ENCODE peak calls at places on chromosome X, in five cellular contexts. One of them, this sample, is unnamed.

GRCh38 chrX:1400731-1401471 is 9.0 kb upstream of the SLC25A6 start:
- DNase-seq in mesenteric fat pad: no peak
- DNase-seq in COR-L47: no peak
- DNase-seq in NCI-H1417: no peak
- DNase-seq in omental fat pad: no peak
- DNase-seq in this sample: no peak

GRCh38 chrX:9433596-9433995 is 31.3 kb upstream of the TBL1X start:
- DNase-seq in mesenteric fat pad: no peak
- DNase-seq in COR-L47: no peak
- DNase-seq in NCI-H1417: no peak
- DNase-seq in omental fat pad: no peak
- DNase-seq in this sample: no peak

GRCh38 chrX:107562482-107562881 is 65.8 kb upstream of the PRPS1 start:
- DNase-seq in mesenteric fat pad: no peak
- DNase-seq in COR-L47: no peak
- DNase-seq in NCI-H1417: no peak
- DNase-seq in omental fat pad: no peak
- DNase-seq in this sample: no peak

GRCh38 chrX:115603534-115604074 is 42.6 kb downstream of the PLS3 start:
- DNase-seq in mesenteric fat pad: no peak
- DNase-seq in COR-L47: no peak
- DNase-seq in NCI-H1417: no peak
- DNase-seq in omental fat pad: no peak
- DNase-seq in this sample: no peak

GRCh38 chrX:75887833-75888232 is 102.8 kb upstream of the MAGEE2 start:
- DNase-seq in mesenteric fat pad: no peak
- DNase-seq in COR-L47: no peak
- DNase-seq in NCI-H1417: no peak
- DNase-seq in omental fat pad: no peak
- DNase-seq in this sample: no peak

GRCh38 chrX:38887222-38887621 is 86.0 kb downstream of the MID1IP1 start:
- DNase-seq in mesenteric fat pad: no peak
- DNase-seq in COR-L47: no peak
- DNase-seq in NCI-H1417: no peak
- DNase-seq in omental fat pad: no peak
- DNase-seq in this sample: no peak

GRCh38 chrX:129654652-129655546 is at the start of gene APLN:
- DNase-seq in mesenteric fat pad: peak
- DNase-seq in COR-L47: peak
- DNase-seq in NCI-H1417: peak
- DNase-seq in omental fat pad: peak
- DNase-seq in this sample: no peak

GRCh38 chrX:68387786-68388185 is 45.5 kb downstream of the OPHN1 start:
- DNase-seq in mesenteric fat pad: no peak
- DNase-seq in COR-L47: no peak
- DNase-seq in NCI-H1417: no peak
- DNase-seq in omental fat pad: no peak
- DNase-seq in this sample: no peak

GRCh38 chrX:155966876-155967275 is 30.6 kb upstream of the IL9R start:
- DNase-seq in mesenteric fat pad: no peak
- DNase-seq in COR-L47: peak
- DNase-seq in NCI-H1417: peak
- DNase-seq in omental fat pad: no peak
- DNase-seq in this sample: no peak

GRCh38 chrX:6985537-6985936 is 162.0 kb upstream of the STS start:
- DNase-seq in mesenteric fat pad: no peak
- DNase-seq in COR-L47: no peak
- DNase-seq in NCI-H1417: no peak
- DNase-seq in omental fat pad: no peak
- DNase-seq in this sample: no peak

GRCh38 chrX:39730671-39731389 is 366.9 kb downstream of the BCOR start:
- DNase-seq in mesenteric fat pad: peak
- DNase-seq in COR-L47: no peak
- DNase-seq in NCI-H1417: peak
- DNase-seq in omental fat pad: peak
- DNase-seq in this sample: no peak

GRCh38 chrX:70262952-70263567 is 3.1 kb upstream of the P2RY4 start:
- DNase-seq in mesenteric fat pad: no peak
- DNase-seq in COR-L47: peak
- DNase-seq in NCI-H1417: peak
- DNase-seq in omental fat pad: no peak
- DNase-seq in this sample: no peak

GRCh38 chrX:150773117-150773516 is 79.9 kb downstream of the MTMR1 start:
- DNase-seq in mesenteric fat pad: no peak
- DNase-seq in COR-L47: no peak
- DNase-seq in NCI-H1417: no peak
- DNase-seq in omental fat pad: no peak
- DNase-seq in this sample: no peak

GRCh38 chrX:72477787-72478186 is 94.9 kb downstream of the HDAC8 start:
- DNase-seq in mesenteric fat pad: no peak
- DNase-seq in COR-L47: no peak
- DNase-seq in NCI-H1417: no peak
- DNase-seq in omental fat pad: no peak
- DNase-seq in this sample: no peak

GRCh38 chrX:41265615-41266014 is 68.3 kb upstream of the DDX3X start:
- DNase-seq in mesenteric fat pad: no peak
- DNase-seq in COR-L47: no peak
- DNase-seq in NCI-H1417: no peak
- DNase-seq in omental fat pad: no peak
- DNase-seq in this sample: no peak

GRCh38 chrX:29138003-29138402 is 550.8 kb downstream of the IL1RAPL1 start:
- DNase-seq in mesenteric fat pad: no peak
- DNase-seq in COR-L47: no peak
- DNase-seq in NCI-H1417: no peak
- DNase-seq in omental fat pad: no peak
- DNase-seq in this sample: no peak

GRCh38 chrX:78456909-78457308 is 129.5 kb upstream of the CYSLTR1 start:
- DNase-seq in mesenteric fat pad: no peak
- DNase-seq in COR-L47: no peak
- DNase-seq in NCI-H1417: no peak
- DNase-seq in omental fat pad: no peak
- DNase-seq in this sample: no peak

GRCh38 chrX:74606799-74607198 is 7.6 kb downstream of the RLIM start:
- DNase-seq in mesenteric fat pad: no peak
- DNase-seq in COR-L47: no peak
- DNase-seq in NCI-H1417: no peak
- DNase-seq in omental fat pad: no peak
- DNase-seq in this sample: no peak

GRCh38 chrX:69189972-69190371 is 24.7 kb upstream of the PJA1 start:
- DNase-seq in mesenteric fat pad: no peak
- DNase-seq in COR-L47: no peak
- DNase-seq in NCI-H1417: no peak
- DNase-seq in omental fat pad: no peak
- DNase-seq in this sample: no peak

GRCh38 chrX:12956704-12957541 is 18.0 kb upstream of the TMSB4X start:
- DNase-seq in mesenteric fat pad: no peak
- DNase-seq in COR-L47: no peak
- DNase-seq in NCI-H1417: no peak
- DNase-seq in omental fat pad: no peak
- DNase-seq in this sample: no peak

GRCh38 chrX:134603806-134604700 is 54.2 kb downstream of the PLAC1 start:
- DNase-seq in mesenteric fat pad: no peak
- DNase-seq in COR-L47: no peak
- DNase-seq in NCI-H1417: no peak
- DNase-seq in omental fat pad: no peak
- DNase-seq in this sample: no peak

GRCh38 chrX:22481436-22481835 is 208.7 kb downstream of the CBLL2 start:
- DNase-seq in mesenteric fat pad: no peak
- DNase-seq in COR-L47: no peak
- DNase-seq in NCI-H1417: no peak
- DNase-seq in omental fat pad: no peak
- DNase-seq in this sample: no peak

GRCh38 chrX:134849390-134849789 is 141.4 kb upstream of the SMIM10 start:
- DNase-seq in mesenteric fat pad: no peak
- DNase-seq in COR-L47: no peak
- DNase-seq in NCI-H1417: no peak
- DNase-seq in omental fat pad: no peak
- DNase-seq in this sample: no peak

GRCh38 chrX:74529311-74529710 is 85.1 kb downstream of the RLIM start:
- DNase-seq in mesenteric fat pad: no peak
- DNase-seq in COR-L47: no peak
- DNase-seq in NCI-H1417: no peak
- DNase-seq in omental fat pad: no peak
- DNase-seq in this sample: no peak

GRCh38 chrX:130086414-130087207 is 23.7 kb downstream of the ELF4 start:
- DNase-seq in mesenteric fat pad: no peak
- DNase-seq in COR-L47: no peak
- DNase-seq in NCI-H1417: peak
- DNase-seq in omental fat pad: no peak
- DNase-seq in this sample: no peak

GRCh38 chrX:41394293-41394692 is 52.9 kb upstream of the NYX start:
- DNase-seq in mesenteric fat pad: no peak
- DNase-seq in COR-L47: no peak
- DNase-seq in NCI-H1417: no peak
- DNase-seq in omental fat pad: no peak
- DNase-seq in this sample: no peak

GRCh38 chrX:13398073-13398823 is 78.4 kb upstream of the ATXN3L start:
- DNase-seq in mesenteric fat pad: no peak
- DNase-seq in COR-L47: no peak
- DNase-seq in NCI-H1417: no peak
- DNase-seq in omental fat pad: no peak
- DNase-seq in this sample: no peak

GRCh38 chrX:105331244-105331643 is 110.8 kb upstream of the TEX13A start:
- DNase-seq in mesenteric fat pad: no peak
- DNase-seq in COR-L47: no peak
- DNase-seq in NCI-H1417: no peak
- DNase-seq in omental fat pad: no peak
- DNase-seq in this sample: no peak

GRCh38 chrX:12974217-12974796 is 603 bp upstream of the TMSB4X start:
- DNase-seq in mesenteric fat pad: no peak
- DNase-seq in COR-L47: no peak
- DNase-seq in NCI-H1417: peak
- DNase-seq in omental fat pad: peak
- DNase-seq in this sample: peak

GRCh38 chrX:68685722-68686683 is 38.5 kb downstream of the STARD8 start:
- DNase-seq in mesenteric fat pad: no peak
- DNase-seq in COR-L47: no peak
- DNase-seq in NCI-H1417: no peak
- DNase-seq in omental fat pad: no peak
- DNase-seq in this sample: no peak

GRCh38 chrX:49247346-49247745 is 12.1 kb downstream of the CCDC22 start:
- DNase-seq in mesenteric fat pad: no peak
- DNase-seq in COR-L47: no peak
- DNase-seq in NCI-H1417: no peak
- DNase-seq in omental fat pad: no peak
- DNase-seq in this sample: no peak

GRCh38 chrX:68826113-68826980 is 2.5 kb upstream of the EFNB1 start:
- DNase-seq in mesenteric fat pad: peak
- DNase-seq in COR-L47: no peak
- DNase-seq in NCI-H1417: no peak
- DNase-seq in omental fat pad: no peak
- DNase-seq in this sample: no peak